ENCODE peak calls at places on chromosomes 3 and 15, in eight cellular contexts. U is T-cell, V is GM04504, B is left lung, G is NCI-H1048, P is nephron progenitor cell, I is amniotic epithelial cell, T is EL. W is an unnamed sample.

GRCh38 chr3:120181632-120182031 is 87.4 kb upstream of the GSK3B start:
- DNase-seq in B (no peak), I (no peak), T (no peak), G (no peak), P (no peak), U (no peak), V (no peak), W (no peak)

GRCh38 chr3:105827959-105828358 is 40.9 kb downstream of the CBLB start:
- DNase-seq in B (no peak), U (no peak), I (peak), G (no peak), P (no peak), V (peak), T (peak), W (no peak)

GRCh38 chr3:169356284-169356955 is 307.1 kb downstream of the MECOM start:
- DNase-seq in U (no peak), I (no peak), B (no peak), P (no peak), G (no peak), V (no peak), T (no peak), W (no peak)

GRCh38 chr15:45276851-45277250 is 24.8 kb downstream of the SLC28A2 start:
- DNase-seq in I (peak), P (no peak), B (no peak), T (peak), U (no peak), V (peak), G (no peak), W (no peak)

GRCh38 chr15:36590838-36591237 is 11.4 kb downstream of the CDIN1 start:
- DNase-seq in B (no peak), P (no peak), T (peak), I (peak), V (no peak), G (no peak), U (no peak), W (no peak)

GRCh38 chr3:188286087-188286513 is 132.1 kb downstream of the LPP start:
- DNase-seq in B (no peak), P (no peak), T (peak), G (no peak), I (peak), V (peak), U (no peak), W (no peak)

GRCh38 chr3:66362541-66362941 is 138.3 kb downstream of the LRIG1 start:
- DNase-seq in U (no peak), B (no peak), G (peak), V (no peak), P (no peak), I (peak), T (peak), W (no peak)

GRCh38 chr15:63089260-63090043 is 32.2 kb upstream of the LACTB start:
- DNase-seq in U (no peak), V (peak), T (peak), B (no peak), G (no peak), P (no peak), I (peak), W (no peak)

GRCh38 chr15:100653608-100654007 is 51.2 kb downstream of the ASB7 start:
- DNase-seq in I (no peak), T (no peak), B (no peak), U (no peak), G (no peak), P (no peak), V (no peak), W (no peak)

GRCh38 chr15:45122719-45123118 is 7.0 kb downstream of the DUOXA1 start:
- DNase-seq in I (no peak), P (no peak), G (no peak), U (no peak), T (no peak), V (no peak), B (no peak), W (no peak)

GRCh38 chr15:36313881-36314280 is 265.5 kb upstream of the CDIN1 start:
- DNase-seq in U (no peak), B (no peak), I (peak), G (no peak), V (no peak), T (no peak), P (no peak), W (no peak)

GRCh38 chr15:59303641-59304433 is 68.8 kb downstream of the MYO1E start:
- DNase-seq in B (no peak), T (peak), I (peak), P (no peak), V (no peak), G (no peak), U (no peak), W (no peak)

GRCh38 chr15:95929232-95929846 is 401.2 kb upstream of the NR2F2 start:
- DNase-seq in V (no peak), T (no peak), I (peak), P (no peak), U (no peak), G (no peak), B (no peak), W (no peak)

GRCh38 chr3:158532099-158532734 is 38.8 kb upstream of the MLF1 start:
- DNase-seq in G (no peak), P (peak), I (peak), U (no peak), V (peak), B (no peak), T (peak), W (no peak)

GRCh38 chr3:4421121-4421520 is 45.9 kb downstream of the SUMF1 start:
- DNase-seq in U (no peak), P (no peak), V (no peak), B (no peak), I (peak), G (no peak), T (peak), W (no peak)

GRCh38 chr3:9194509-9195184 is 54.8 kb downstream of the SRGAP3 start:
- DNase-seq in V (no peak), U (no peak), B (no peak), I (no peak), G (no peak), T (no peak), P (no peak), W (no peak)

GRCh38 chr3:183513046-183513706 is 42.3 kb downstream of the KLHL6 start:
- DNase-seq in P (no peak), B (peak), V (no peak), I (peak), U (peak), G (no peak), T (no peak), W (no peak)

GRCh38 chr3:179760944-179761343 is 108.1 kb downstream of the USP13 start:
- DNase-seq in B (no peak), I (peak), V (no peak), U (no peak), P (no peak), G (no peak), T (peak), W (no peak)

GRCh38 chr3:132180337-132180791 is 136.8 kb upstream of the ACP3 start:
- DNase-seq in V (peak), T (peak), U (no peak), P (peak), B (no peak), G (peak), I (peak), W (no peak)

GRCh38 chr15:25693321-25694237 is 169.5 kb downstream of the ATP10A start:
- DNase-seq in G (no peak), P (peak), U (peak), V (no peak), T (peak), I (no peak), B (no peak), W (peak)

GRCh38 chr3:30933478-30934207 is 39.2 kb upstream of the GADL1 start:
- DNase-seq in G (no peak), U (no peak), I (no peak), T (no peak), V (no peak), B (no peak), P (no peak), W (no peak)

GRCh38 chr3:32813180-32813579 is 4.6 kb upstream of the TRIM71 start:
- DNase-seq in G (no peak), U (no peak), P (no peak), V (no peak), T (no peak), I (peak), B (no peak), W (no peak)

GRCh38 chr3:127680146-127680661 is 7.5 kb downstream of the ABTB1 start:
- DNase-seq in V (no peak), U (no peak), P (no peak), G (no peak), B (peak), T (no peak), I (no peak), W (peak)

GRCh38 chr15:83919319-83919830 is 265.5 kb downstream of the ADAMTSL3 start:
- DNase-seq in V (no peak), P (no peak), U (no peak), T (no peak), B (no peak), G (no peak), I (no peak), W (no peak)

GRCh38 chr3:198071602-198072285 is 111.7 kb downstream of the LMLN start:
- DNase-seq in T (peak), V (peak), I (peak), G (no peak), P (no peak), U (no peak), B (no peak), W (no peak)

GRCh38 chr3:52231502-52232278 is 6.2 kb upstream of the TLR9 start:
- DNase-seq in V (no peak), U (peak), I (peak), B (peak), P (peak), G (peak), T (peak), W (peak)

GRCh38 chr3:157354722-157355121 is 81.9 kb upstream of the PTX3 start:
- DNase-seq in P (no peak), V (no peak), I (peak), G (no peak), B (no peak), T (peak), U (no peak), W (no peak)

W was measured in aorta.